ENCODE peak calls at places on chromosomes 3 and 15, in ten cellular contexts. C is AG04449, H is mucosa of descending colon, X is cardiac muscle cell, F is psoas muscle, G is mammary epithelial cell, J is AG09309, K is foreskin fibroblast, O is HFFc6, E is kidney. L is an unnamed sample.

GRCh38 chr3:33660035-33660434 is 58.0 kb downstream of the CLASP2 start:
- DNase-seq in C (no peak), H (no peak), X (no peak), F (no peak), G (no peak), J (no peak), K (no peak), O (no peak), E (no peak), L (no peak)

GRCh38 chr3:131729561-131729960 is 226.8 kb upstream of the MRPL3 start:
- DNase-seq in C (no peak), H (no peak), X (no peak), F (no peak), G (no peak), J (no peak), K (peak; percentile 21), O (no peak), E (no peak), L (no peak)

GRCh38 chr3:119825820-119826219 is 43.9 kb downstream of the NR1I2 start:
- DNase-seq in C (no peak), H (no peak), X (no peak), F (no peak), G (no peak), J (no peak), K (no peak), O (no peak), E (no peak), L (no peak)

GRCh38 chr3:148957586-148957985 is 33.8 kb upstream of the GYG1 start:
- DNase-seq in C (no peak), H (no peak), X (peak; percentile 28), F (no peak), G (no peak), J (no peak), K (peak; percentile 9), O (no peak), E (no peak), L (no peak)

GRCh38 chr3:29170894-29171582 is 109.8 kb upstream of the RBMS3 start:
- DNase-seq in C (no peak), H (no peak), X (no peak), F (no peak), G (no peak), J (no peak), K (peak; percentile 24), O (peak; percentile 41), E (no peak), L (no peak)

GRCh38 chr3:94862703-94863102 is 799.8 kb downstream of the NSUN3 start:
- DNase-seq in C (no peak), H (peak; percentile 41), X (peak; percentile 16), F (no peak), G (no peak), J (no peak), K (peak; percentile 0), O (no peak), E (no peak), L (no peak)

GRCh38 chr15:67832031-67832551 is 6.8 kb downstream of the SKOR1 start:
- DNase-seq in C (no peak), H (peak; percentile 38), X (no peak), F (peak; percentile 29), G (no peak), J (no peak), K (peak; percentile 35), O (peak; percentile 46), E (no peak), L (no peak)

GRCh38 chr15:76312540-76313174 is 1.4 kb upstream of the ETFA start:
- DNase-seq in C (no peak), H (peak; percentile 15), X (no peak), F (no peak), G (peak; percentile 14), J (no peak), K (peak; percentile 76), O (peak; percentile 72), E (no peak), L (no peak)

DNA sequence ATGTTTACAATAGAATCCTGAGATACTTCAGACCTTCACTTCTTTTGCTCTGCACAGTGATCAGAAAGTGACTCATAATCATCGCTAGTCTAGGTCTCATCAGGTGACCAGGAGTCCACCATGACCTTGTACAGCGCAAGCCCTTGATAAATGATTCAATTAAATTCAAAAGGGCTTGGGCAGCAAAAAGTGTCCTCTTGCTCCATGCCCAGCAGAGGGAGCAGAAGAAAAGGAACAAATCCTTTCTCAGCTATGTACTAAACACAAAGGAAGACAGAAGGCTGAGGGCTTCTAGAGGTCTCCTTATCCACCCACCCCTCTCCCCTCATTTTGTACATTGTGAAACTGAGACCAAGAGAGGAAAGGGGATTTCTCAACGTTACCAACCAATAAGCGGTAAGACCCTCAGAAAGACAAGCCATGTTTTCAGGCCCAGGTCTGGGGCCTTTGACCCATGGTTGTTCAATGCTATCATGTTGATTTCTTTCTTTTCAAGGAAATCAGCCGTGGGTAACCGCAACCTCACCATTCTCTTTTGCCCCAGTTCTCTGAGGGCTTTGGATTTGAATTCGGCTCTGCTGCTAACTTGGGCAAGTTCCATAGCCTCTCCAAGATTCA is 74.8 kb downstream of the AQP9 start:
- DNase-seq in C (no peak), H (no peak), X (peak; percentile 52), F (no peak), G (peak; percentile 40), J (no peak), K (peak; percentile 71), O (peak; percentile 48), E (no peak), L (no peak)
- TF ChIP-seq CTCF in C (peak; percentile 52), H (no peak), X (peak; percentile 69), F (peak; percentile 37), G (peak; percentile 44), J (peak; percentile 63), K (peak; percentile 77), O (peak; percentile 76), E (peak; percentile 54), L (peak; percentile 72)

DNA sequence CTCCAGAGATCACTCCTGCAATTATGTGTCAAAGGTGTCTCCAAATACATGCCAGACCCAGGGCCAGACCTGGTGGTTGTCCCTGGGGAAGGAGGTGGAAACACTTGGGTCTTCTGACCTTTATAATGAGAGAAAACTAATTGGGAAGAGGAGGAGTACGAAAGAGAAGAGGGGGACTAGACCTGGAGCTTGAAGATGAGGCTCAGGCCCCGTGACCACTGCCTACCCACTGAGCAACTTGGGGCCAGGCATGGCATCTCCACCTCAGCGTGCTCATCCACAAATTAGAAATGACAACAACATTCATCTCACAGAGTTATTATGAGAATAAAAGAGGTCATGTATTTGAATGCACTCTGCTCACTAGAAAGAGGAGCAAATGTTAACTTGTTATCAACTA is 19.4 kb upstream of the SPTBN5 start:
- DNase-seq in C (no peak), H (no peak), X (no peak), F (no peak), G (no peak), J (no peak), K (no peak), O (no peak), E (no peak), L (no peak)
- TF ChIP-seq CTCF in C (no peak), H (no peak), X (no peak), F (no peak), G (no peak), J (no peak), K (no peak), O (no peak), E (no peak), L (no peak)

GRCh38 chr3:197801801-197802504 is 10.9 kb downstream of the LRCH3 start:
- DNase-seq in C (no peak), H (peak; percentile 36), X (no peak), F (no peak), G (peak; percentile 60), J (no peak), K (peak; percentile 61), O (peak; percentile 69), E (no peak), L (no peak)
- TF ChIP-seq CTCF in C (peak; percentile 13), H (peak; percentile 7), X (peak; percentile 53), F (peak; percentile 22), G (peak; percentile 58), J (peak; percentile 34), K (peak; percentile 35), O (peak; percentile 72), E (no peak), L (peak; percentile 32)

GRCh38 chr3:127288921-127289645 is 1.2 kb upstream of the PRR20G start:
- DNase-seq in C (no peak), H (no peak), X (no peak), F (no peak), G (no peak), J (no peak), K (no peak), O (no peak), E (no peak), L (no peak)
- TF ChIP-seq CTCF in C (no peak), H (no peak), X (no peak), F (no peak), G (no peak), J (no peak), K (no peak), O (no peak), E (no peak), L (no peak)